ENCODE peak calls at places on chromosome 14, in eight cellular contexts. S is RWPE2; E is cardiac muscle cell; Z is fibroblast of lung; P is lung; C is left lung; O is effector memory CD4-positive, alpha-beta T cell; U is psoas muscle. K is an unnamed sample. For H3K36me3 and H3K4me1, the result is how much of the 10 kb centered on the place peaks cover.

GRCh38 chr14:90354551-90355298 is 23.0 kb upstream of the NRDE2 start:
- DNase-seq in U (no peak), E (no peak), S (no peak), Z (no peak), O (no peak), C (no peak), P (no peak), K (no peak)

GRCh38 chr14:100901391-100902183 is 1.9 kb downstream of the RTL1 start:
- DNase-seq in C (peak), U (no peak), O (no peak), S (peak), E (no peak), Z (no peak), P (peak), K (no peak)

GRCh38 chr14:70896981-70897380 is 10.3 kb upstream of the PCNX1 start:
- DNase-seq in C (no peak), O (no peak), U (no peak), P (no peak), Z (no peak), E (no peak), S (no peak), K (no peak)

GRCh38 chr14:89351364-89351957 is 65.6 kb downstream of the FOXN3 start:
- DNase-seq in C (no peak), P (peak), S (no peak), O (no peak), E (peak), U (no peak), Z (peak), K (no peak)

GRCh38 chr14:69812725-69813124 is 15.7 kb upstream of the SLC10A1 start:
- DNase-seq in Z (no peak), O (no peak), U (no peak), E (no peak), S (no peak), P (no peak), C (no peak), K (no peak)

GRCh38 chr14:95770777-95771176 is 56.9 kb upstream of the TCL1A start:
- DNase-seq in C (no peak), S (no peak), Z (no peak), E (no peak), U (no peak), O (no peak), P (no peak), K (no peak)

GRCh38 chr14:90607141-90607540 is 209.1 kb downstream of the TTC7B start:
- DNase-seq in E (no peak), Z (no peak), U (no peak), C (no peak), P (no peak), S (no peak), O (no peak), K (no peak)

GRCh38 chr14:37417833-37418232 is 177.2 kb downstream of the FOXA1 start:
- DNase-seq in P (no peak), C (no peak), E (no peak), O (no peak), S (no peak), Z (no peak), U (no peak), K (no peak)

GRCh38 chr14:38255408-38255672 is 553 bp downstream of the CLEC14A start:
- DNase-seq in Z (peak), P (no peak), E (no peak), O (no peak), S (no peak), C (no peak), U (peak), K (no peak)

GRCh38 chr14:69711065-69711464 is 55.9 kb upstream of the SRSF5 start:
- DNase-seq in Z (peak), C (peak), S (no peak), E (peak), U (peak), P (no peak), O (no peak), K (no peak)

GRCh38 chr14:65330416-65330815 is 82.1 kb upstream of the FUT8 start:
- DNase-seq in E (no peak), U (no peak), O (no peak), P (no peak), C (no peak), S (no peak), Z (no peak), K (no peak)

GRCh38 chr14:105929327-105930081 is 403.1 kb downstream of the TMEM121 start:
- DNase-seq in P (no peak), O (no peak), U (peak), Z (no peak), E (no peak), S (peak), C (peak), K (peak)

GRCh38 chr14:88933203-88933602 is 108.8 kb downstream of the TTC8 start:
- DNase-seq in P (no peak), Z (no peak), U (no peak), E (no peak), S (no peak), C (no peak), O (no peak), K (no peak)

GRCh38 chr14:22070119-22070982 is 396.7 kb upstream of the OR4E1 start:
- DNase-seq in P (no peak), E (peak), S (no peak), U (peak), C (peak), O (peak), Z (peak), K (no peak)

GRCh38 chr14:63853831-63854293 is 1.1 kb downstream of the SYNE2 start:
- DNase-seq in O (peak), E (peak), Z (peak), U (peak), C (peak), P (peak), S (peak), K (peak)

GRCh38 chr14:36974985-36975384 is 197.4 kb downstream of the SLC25A21 start:
- DNase-seq in Z (no peak), O (no peak), P (no peak), S (no peak), E (no peak), C (no peak), U (no peak), K (no peak)

GRCh38 chr14:100295376-100296105 is 10.7 kb downstream of the SLC25A29 start:
- DNase-seq in C (no peak), E (no peak), S (no peak), U (peak), Z (no peak), P (no peak), O (no peak), K (no peak)

GRCh38 chr14:23177181-23177580 is 6.3 kb downstream of the SLC7A8 start:
- DNase-seq in Z (no peak), U (no peak), C (no peak), P (no peak), S (no peak), O (no peak), E (no peak), K (no peak)

GRCh38 chr14:99884834-99885648 is 91.8 kb downstream of the EML1 start:
- DNase-seq in U (no peak), P (no peak), Z (peak), E (peak), O (peak), S (no peak), C (no peak), K (peak)

GRCh38 chr14:64605926-64606685 is 56.3 kb downstream of the PPP1R36 start:
- DNase-seq in P (no peak), Z (no peak), S (no peak), U (no peak), E (no peak), C (no peak), O (no peak), K (no peak)

GRCh38 chr14:28783593-28784143 is 17.1 kb downstream of the FOXG1 start:
- DNase-seq in O (no peak), U (no peak), P (no peak), S (no peak), E (no peak), C (no peak), Z (no peak), K (no peak)

GRCh38 chr14:105481886-105482454 is 4.7 kb upstream of the CRIP1 start:
- DNase-seq in S (peak), C (peak), E (no peak), O (peak), P (peak), Z (peak), U (peak), K (peak)

GRCh38 chr14:60349663-60350365 is 100.8 kb downstream of the PPM1A start:
- DNase-seq in E (peak), C (no peak), U (no peak), Z (peak), P (no peak), O (peak), S (no peak), K (no peak)

GRCh38 chr14:92603309-92604257 is 90.0 kb downstream of the RIN3 start:
- DNase-seq in P (peak), C (no peak), Z (peak), E (peak), O (no peak), S (no peak), U (no peak), K (peak)

GRCh38 chr14:65425885-65426284 is 13.4 kb downstream of the FUT8 start:
- DNase-seq in P (no peak), Z (no peak), U (no peak), S (no peak), E (no peak), C (no peak), O (no peak), K (no peak)

GRCh38 chr14:61140872-61141271 is 140.3 kb downstream of the TMEM30B start:
- DNase-seq in Z (peak), P (no peak), U (no peak), O (no peak), C (no peak), E (no peak), S (no peak), K (no peak)

GRCh38 chr14:88559852-88560251 is 3.0 kb upstream of the ZC3H14 start:
- DNase-seq in Z (peak), C (no peak), P (no peak), O (no peak), U (no peak), S (no peak), E (no peak), K (peak)

GRCh38 chr14:56002876-56003625 is 115.2 kb upstream of the PELI2 start:
- DNase-seq in Z (no peak), P (no peak), E (no peak), C (no peak), U (no peak), O (no peak), S (no peak), K (no peak)

GRCh38 chr14:72104011-72104613 is 171.9 kb downstream of the RGS6 start:
- DNase-seq in S (no peak), O (peak), Z (no peak), E (peak), C (no peak), U (no peak), P (no peak), K (peak)

GRCh38 chr14:22545842-22546721 is 42.9 kb downstream of the DAD1 start:
- DNase-seq in Z (peak), U (no peak), O (no peak), C (no peak), P (no peak), S (no peak), E (no peak), K (peak)

GRCh38 chr14:70188292-70188607 is 501 bp downstream of the SLC8A3 start:
- DNase-seq in S (no peak), O (no peak), P (no peak), Z (no peak), C (no peak), U (peak), E (peak), K (peak)

GRCh38 chr14:66432334-66432733 is 53.8 kb upstream of the CCDC196 start:
- DNase-seq in P (no peak), S (no peak), Z (no peak), E (no peak), O (no peak), C (no peak), U (no peak), K (no peak)

GRCh38 chr14:35346738-35347322 is 54.6 kb downstream of the PSMA6 start:
- DNase-seq in O (no peak), P (no peak), E (no peak), Z (no peak), S (no peak), U (peak), C (no peak), K (no peak)

GRCh38 chr14:59278111-59278510 is 89.6 kb downstream of the DAAM1 start:
- DNase-seq in C (no peak), U (no peak), O (no peak), P (no peak), E (no peak), S (peak), Z (peak), K (peak)

GRCh38 chr14:52153939-52154338 is 85.1 kb upstream of the NID2 start:
- DNase-seq in Z (no peak), O (no peak), P (no peak), S (no peak), C (no peak), E (no peak), U (no peak), K (no peak)

GRCh38 chr14:31167032-31167431 is 40.6 kb downstream of the HECTD1 start:
- DNase-seq in E (no peak), U (no peak), C (no peak), S (no peak), P (no peak), Z (no peak), O (no peak), K (no peak)
- H3K36me3 ChIP-seq in E (half or more), U (half or more), C (half or more), S (half or more), P (under half), Z (under half), O (half or more), K (half or more)

GRCh38 chr14:79404874-79405273 is 806.4 kb downstream of the DIO2 start:
- DNase-seq in U (no peak), E (no peak), S (no peak), Z (peak), O (no peak), C (no peak), P (no peak), K (no peak)
- H3K4me3 ChIP-seq in U (no peak), E (no peak), S (no peak), Z (no peak), O (no peak), C (no peak), P (no peak), K (no peak)

DNA sequence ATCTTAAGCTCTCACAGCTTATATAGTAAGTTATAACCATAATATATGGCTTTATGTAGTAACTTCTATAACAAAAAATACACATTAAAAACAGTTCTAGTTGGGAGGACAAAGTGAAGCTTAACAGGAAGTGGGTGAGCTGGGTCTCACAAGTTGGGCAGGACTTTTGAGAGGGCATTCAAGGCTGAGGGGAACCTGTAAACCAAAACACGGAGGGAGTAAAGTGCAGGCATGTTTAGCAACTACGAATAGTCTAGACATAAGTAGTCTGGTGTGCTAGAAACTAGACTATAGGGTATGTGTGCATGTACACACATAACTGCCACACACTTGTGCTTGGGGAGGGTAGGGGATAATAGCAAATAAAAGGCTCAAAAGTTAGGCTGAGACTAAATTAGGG is 14.2 kb upstream of the NEK9 start:
- DNase-seq in U (no peak), O (no peak), S (no peak), P (no peak), E (no peak), Z (no peak), C (no peak), K (no peak)
- H3K4me1 ChIP-seq in U (under half), O (under half), S (under half), P (under half), E (under half), Z (under half), C (under half), K (under half)

DNA sequence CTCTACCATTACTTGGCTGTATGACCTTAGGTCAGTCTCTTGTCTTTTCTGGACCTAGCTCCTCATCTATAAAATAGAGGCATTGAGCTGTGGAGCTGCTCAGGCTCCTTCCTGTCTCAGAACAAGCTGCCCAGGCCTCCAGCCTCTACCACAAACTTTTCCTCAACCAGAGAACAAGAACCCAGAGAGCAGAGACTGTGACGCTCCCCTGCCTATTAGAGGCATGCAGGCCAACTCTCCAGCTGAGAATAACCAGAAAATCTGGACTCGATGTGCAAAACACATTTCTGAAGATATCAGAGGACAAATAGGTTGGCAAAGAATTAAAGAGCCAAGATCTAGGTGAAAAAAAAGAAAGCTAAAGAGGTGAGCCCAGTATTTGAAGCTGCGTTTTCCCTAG is 17.8 kb upstream of the PNMA1 start:
- DNase-seq in Z (no peak), C (no peak), E (no peak), S (peak), P (no peak), U (no peak), O (no peak), K (no peak)
- H3K36me3 ChIP-seq in Z (under half), C (half or more), E (under half), S (half or more), P (under half), U (half or more), O (half or more), K (half or more)

GRCh38 chr14:93749081-93749430 is 39.2 kb downstream of the PRIMA1 start:
- DNase-seq in S (no peak), P (no peak), O (no peak), Z (no peak), U (no peak), E (no peak), C (no peak), K (no peak)
- H3K4me3 ChIP-seq in S (no peak), P (no peak), O (no peak), Z (no peak), U (no peak), E (no peak), C (no peak), K (no peak)

GRCh38 chr14:104082807-104083206 is 2.7 kb upstream of the ASPG start:
- DNase-seq in U (peak), C (peak), P (peak), Z (no peak), E (no peak), O (no peak), S (no peak), K (no peak)
- H3K4me1 ChIP-seq in U (under half), C (under half), P (under half), Z (under half), E (under half), O (under half), S (under half), K (under half)

DNA sequence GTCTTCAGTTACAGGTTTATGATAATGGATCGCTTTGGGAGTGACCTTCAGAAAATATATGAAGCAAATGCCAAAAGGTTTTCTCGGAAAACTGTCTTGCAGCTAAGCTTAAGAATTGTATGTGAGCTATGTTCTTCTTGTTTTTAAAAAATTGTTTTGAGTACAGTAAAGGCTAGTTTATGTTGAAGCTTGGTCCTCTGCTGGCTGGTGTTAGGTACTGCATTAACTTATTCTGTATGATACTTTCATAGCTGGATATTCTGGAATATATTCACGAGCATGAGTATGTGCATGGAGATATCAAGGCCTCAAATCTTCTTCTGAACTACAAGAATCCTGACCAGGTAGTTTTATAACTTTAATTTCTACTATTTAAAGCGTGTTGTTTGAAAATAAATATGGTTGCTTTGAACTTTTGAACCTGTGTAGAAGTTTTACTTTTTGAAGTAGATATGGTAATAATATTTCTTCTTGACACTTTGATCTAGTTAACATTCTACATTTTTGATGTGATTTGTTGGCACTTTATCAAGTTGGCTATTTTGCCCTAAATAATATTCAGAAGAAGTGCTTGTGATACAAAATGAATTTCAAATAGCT is 55.7 kb downstream of the VRK1 start:
- DNase-seq in U (no peak), Z (peak), P (no peak), O (no peak), E (peak), C (no peak), S (no peak), K (no peak)
- H3K36me3 ChIP-seq in U (under half), Z (under half), P (under half), O (under half), E (under half), C (under half), S (half or more), K (under half)

GRCh38 chr14:101968186-101968585 is 3.8 kb downstream of the DYNC1H1 start:
- DNase-seq in P (no peak), C (no peak), Z (no peak), E (no peak), U (no peak), O (no peak), S (no peak), K (no peak)
- H3K4me3 ChIP-seq in P (no peak), C (no peak), Z (no peak), E (no peak), U (no peak), O (no peak), S (no peak), K (no peak)